ENCODE peak calls at places on chromosomes 1 and 21, in four cellular contexts. F is WTC11, Q is K562, L is HepG2. B is an unnamed sample.

GRCh38 chr1:150127868-150128267 is 21.8 kb upstream of the PLEKHO1 start:
- DNase-seq in F (no peak), Q (no peak), L (no peak), B (no peak)

GRCh38 chr1:179883040-179883501 is 986 bp downstream of the TOR1AIP1 start:
- DNase-seq in F (no peak), Q (no peak), L (no peak), B (no peak)

GRCh38 chr1:184567648-184568047 is 180.8 kb downstream of the C1orf21 start:
- DNase-seq in F (no peak), Q (no peak), L (no peak), B (no peak)

GRCh38 chr1:184354719-184355118 is 32.1 kb upstream of the C1orf21 start:
- DNase-seq in F (no peak), Q (no peak), L (no peak), B (no peak)

GRCh38 chr1:229128209-229128608 is 142.7 kb upstream of the RAB4A start:
- DNase-seq in F (no peak), Q (no peak), L (no peak), B (no peak)

GRCh38 chr1:101308935-101309333 is 72.1 kb downstream of the S1PR1 start:
- DNase-seq in F (no peak), Q (no peak), L (no peak), B (no peak)

GRCh38 chr1:19643602-19644419 is at the start of gene NBL1:
- DNase-seq in F (no peak), Q (peak), L (no peak), B (peak)

GRCh38 chr1:8357329-8358101 is 39.6 kb downstream of the SLC45A1 start:
- DNase-seq in F (no peak), Q (no peak), L (no peak), B (no peak)

GRCh38 chr1:90201467-90202358 is 206.8 kb downstream of the ZNF326 start:
- DNase-seq in F (no peak), Q (no peak), L (no peak), B (no peak)

GRCh38 chr1:63674865-63675815 is 81.9 kb downstream of the PGM1 start:
- DNase-seq in F (no peak), Q (no peak), L (no peak), B (no peak)

GRCh38 chr1:41726899-41727748 is 191.6 kb downstream of the HIVEP3 start:
- DNase-seq in F (peak), Q (no peak), L (peak), B (no peak)

GRCh38 chr1:2640626-2641025 is 7.8 kb upstream of the MMEL1 start:
- DNase-seq in F (no peak), Q (no peak), L (no peak), B (no peak)

GRCh38 chr1:16960560-16961296 is 19.7 kb downstream of the MFAP2 start:
- DNase-seq in F (peak), Q (peak), L (peak), B (peak)

GRCh38 chr21:24045775-24046215 is 1561.5 kb downstream of the MRPL39 start:
- DNase-seq in F (peak), Q (peak), L (no peak), B (peak)

GRCh38 chr1:94765958-94766357 is 54.2 kb upstream of the SLC44A3 start:
- DNase-seq in F (no peak), Q (no peak), L (no peak), B (no peak)

GRCh38 chr1:42973304-42973703 is 14.6 kb upstream of the SLC2A1 start:
- DNase-seq in F (no peak), Q (no peak), L (no peak), B (no peak)

GRCh38 chr1:58363639-58364038 is 182.9 kb downstream of the OMA1 start:
- DNase-seq in F (no peak), Q (no peak), L (no peak), B (no peak)

GRCh38 chr1:2098839-2099785 is 48.9 kb downstream of the PRKCZ start:
- DNase-seq in F (no peak), Q (no peak), L (no peak), B (no peak)

GRCh38 chr1:15429701-15430149 is 8.5 kb upstream of the CTRC start:
- DNase-seq in F (no peak), Q (no peak), L (no peak), B (no peak)

GRCh38 chr21:33105088-33105487 is 35.1 kb downstream of the OLIG1 start:
- DNase-seq in F (no peak), Q (no peak), L (no peak), B (no peak)

GRCh38 chr1:18927082-18927653 is 24.8 kb upstream of the ALDH4A1 start:
- DNase-seq in F (no peak), Q (no peak), L (no peak), B (no peak)

DNA sequence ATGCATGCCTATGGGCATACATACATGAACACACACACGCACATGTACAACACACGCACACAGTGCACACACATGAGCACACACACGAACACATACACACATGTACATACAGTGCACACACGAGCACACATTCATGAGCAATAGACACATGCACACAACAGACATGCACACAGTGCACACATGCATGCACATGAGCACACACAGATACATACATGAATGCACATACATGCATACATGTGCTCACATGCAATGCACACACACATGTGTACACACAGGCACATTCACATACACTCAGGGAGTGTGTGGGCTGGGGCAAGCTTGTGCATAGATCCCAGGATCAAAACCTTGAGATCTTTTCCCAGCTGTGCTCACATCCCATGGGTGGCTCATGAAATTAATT is 18.9 kb downstream of the CRYAA start:
- DNase-seq in F (no peak), Q (no peak), L (no peak), B (no peak)
- TF ChIP-seq ELF4 in F (no peak), Q (no peak), L (no peak), B (no peak)

GRCh38 chr1:221897312-221897711 is 155.4 kb upstream of the DUSP10 start:
- DNase-seq in F (no peak), Q (no peak), L (no peak), B (no peak)
- TF ChIP-seq ELF4 in F (no peak), Q (no peak), L (no peak), B (no peak)

GRCh38 chr1:67686272-67687197 is 1.5 kb downstream of the GADD45A start:
- DNase-seq in F (peak), Q (peak), L (peak), B (peak)

GRCh38 chr1:67687649-67688048 is 2.6 kb downstream of the GADD45A start:
- DNase-seq in F (no peak), Q (no peak), L (peak), B (no peak)

GRCh38 chr1:67688526-67689219 is 3.7 kb downstream of the GADD45A start:
- DNase-seq in F (no peak), Q (peak), L (no peak), B (no peak)

GRCh38 chr1:67685558-67686271 is 714 bp downstream of the GADD45A start:
- DNase-seq in F (peak), Q (peak), L (no peak), B (peak)

GRCh38 chr1:67687198-67687545 is 2.2 kb downstream of the GADD45A start:
- DNase-seq in F (no peak), Q (no peak), L (no peak), B (no peak)
- TF ChIP-seq ELF4 in F (no peak), Q (no peak), L (no peak), B (no peak)

DNA sequence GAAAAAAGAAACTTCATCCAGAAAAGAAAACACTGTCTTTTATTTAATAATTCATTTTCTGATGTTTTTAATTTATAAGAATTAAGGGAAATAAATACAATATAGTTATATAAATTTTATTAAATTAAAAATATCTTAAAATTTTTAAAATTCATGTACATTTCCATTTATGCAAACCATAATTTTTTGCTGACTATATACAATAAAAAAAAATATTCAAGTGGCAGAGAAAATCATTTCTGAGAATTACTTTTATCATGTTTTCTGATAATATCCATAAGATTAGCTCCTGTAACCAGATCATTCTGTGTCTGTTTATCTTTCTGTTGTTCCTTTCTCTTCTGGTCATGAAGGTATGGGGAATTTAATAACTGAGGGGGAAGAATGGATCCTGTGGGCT is 23.5 kb upstream of the KIF14 start:
- DNase-seq in F (no peak), Q (no peak), L (no peak), B (no peak)
- TF ChIP-seq ELF4 in F (no peak), Q (no peak), L (no peak), B (no peak)

DNA sequence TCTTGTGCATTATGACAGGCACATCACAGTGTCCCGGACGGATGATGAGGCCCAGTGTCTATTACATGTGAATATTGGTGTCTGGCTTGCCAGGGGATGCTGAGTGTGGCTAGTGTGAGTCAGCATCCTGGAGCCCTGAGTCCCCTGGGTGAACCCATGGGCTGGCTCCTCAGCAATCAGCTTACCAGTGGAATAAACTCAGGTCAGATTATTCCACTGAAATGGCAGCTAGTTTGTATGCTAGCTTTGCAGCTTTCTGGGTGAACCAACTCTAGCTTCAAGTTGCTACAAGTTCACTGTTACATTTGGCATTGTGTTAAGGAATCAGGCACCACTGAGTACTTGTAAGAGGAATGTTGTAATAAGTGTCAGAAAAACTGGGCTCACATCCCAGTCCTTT is 23.9 kb upstream of the RPTN start:
- DNase-seq in F (no peak), Q (no peak), L (no peak), B (no peak)
- TF ChIP-seq ELF4 in F (no peak), Q (no peak), L (no peak), B (no peak)

GRCh38 chr1:87403047-87403820 is 74.6 kb downstream of the LMO4 start:
- DNase-seq in F (no peak), Q (no peak), L (no peak), B (no peak)

GRCh38 chr1:87399701-87400100 is 71.0 kb downstream of the LMO4 start:
- DNase-seq in F (no peak), Q (no peak), L (no peak), B (no peak)

GRCh38 chr1:87402192-87403046 is 73.7 kb downstream of the LMO4 start:
- DNase-seq in F (no peak), Q (no peak), L (no peak), B (no peak)

GRCh38 chr1:87398644-87399043 is 70.0 kb downstream of the LMO4 start:
- DNase-seq in F (no peak), Q (no peak), L (no peak), B (no peak)

DNA sequence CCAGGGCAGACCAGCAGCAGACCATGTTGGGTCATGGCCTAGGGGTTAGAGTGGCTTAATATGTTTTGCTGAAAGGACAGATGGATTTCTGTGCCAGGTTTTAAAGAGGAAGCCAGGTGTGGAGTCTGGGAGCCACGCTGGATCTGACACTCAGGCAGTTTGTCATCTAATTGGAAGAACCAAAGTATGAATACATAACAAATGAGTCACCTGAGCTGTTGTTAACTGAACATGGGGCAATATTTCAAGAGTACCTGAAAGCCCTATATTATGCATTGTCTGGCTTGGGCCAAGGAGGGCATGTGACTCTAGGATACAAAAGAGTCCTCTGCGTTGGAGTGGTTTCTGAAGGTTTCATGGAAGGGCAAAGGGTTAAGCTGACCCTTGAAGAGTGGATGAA is 70.6 kb downstream of the LMO4 start:
- DNase-seq in F (no peak), Q (no peak), L (no peak), B (no peak)
- TF ChIP-seq ELF4 in F (no peak), Q (no peak), L (no peak), B (no peak)

GRCh38 chr1:53220962-53221286 is 490 bp upstream of the CZIB start:
- DNase-seq in F (no peak), Q (no peak), L (no peak), B (no peak)
- TF ChIP-seq ELF4 in F (no peak), Q (no peak), L (no peak), B (no peak)

DNA sequence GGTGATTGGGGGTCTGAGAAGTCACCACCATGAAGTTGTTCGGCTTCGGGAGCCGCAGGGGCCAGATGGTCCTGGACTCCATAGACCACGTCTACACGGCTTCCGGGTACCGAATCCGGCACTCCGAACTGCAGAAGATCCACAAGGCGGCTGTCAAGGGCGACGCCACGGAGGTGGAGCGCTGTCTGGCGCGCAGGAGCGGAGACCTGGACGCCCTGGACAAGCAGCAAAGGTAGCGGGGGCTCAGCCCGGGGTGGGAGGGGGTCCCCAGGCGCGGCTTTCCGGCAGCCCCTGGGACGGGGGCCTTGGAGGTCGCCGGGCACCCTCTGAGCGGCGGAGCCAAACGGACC is 146.5 kb downstream of the LIPI start:
- DNase-seq in F (no peak), Q (no peak), L (no peak), B (no peak)
- TF ChIP-seq ELF4 in F (no peak), Q (no peak), L (no peak), B (no peak)

GRCh38 chr1:111605553-111605952 is 14.0 kb upstream of the RAP1A start:
- DNase-seq in F (no peak), Q (no peak), L (no peak), B (no peak)
- TF ChIP-seq ELF4 in F (no peak), Q (no peak), L (no peak), B (no peak)

B was measured in HEK293T.